ENCODE peak calls at places on chromosomes 13 and 19, in eight cellular contexts. K is Peyer's patch, Z is IMR-90, G is WERI-Rb-1, B is RWPE2, F is fibroblast of pulmonary artery, P is SK-N-SH, W is fibroblast of mammary gland. S is an unnamed sample.

GRCh38 chr19:34171877-34172660 is at the start of gene LSM14A:
- DNase-seq in B (peak), F (peak), Z (peak), P (peak), G (peak), K (peak), W (peak), S (peak)

GRCh38 chr19:58563034-58563573 is 4.7 kb upstream of the UBE2M start:
- DNase-seq in B (peak), W (no peak), F (peak), Z (no peak), G (peak), P (peak), K (peak), S (no peak)

GRCh38 chr19:11578342-11579142 is 1.1 kb upstream of the ACP5 start:
- DNase-seq in G (peak), W (no peak), K (peak), P (peak), B (no peak), Z (no peak), F (no peak), S (peak)

GRCh38 chr13:50153401-50153800 is 138.2 kb downstream of the KCNRG start:
- DNase-seq in G (no peak), P (no peak), F (no peak), B (no peak), K (no peak), W (no peak), Z (no peak), S (no peak)

GRCh38 chr13:46010148-46010547 is 42.4 kb downstream of the ZC3H13 start:
- DNase-seq in W (peak), F (peak), B (no peak), Z (no peak), K (no peak), P (peak), G (no peak), S (peak)

GRCh38 chr19:38444026-38444425 is 10.5 kb downstream of the RYR1 start:
- DNase-seq in Z (no peak), W (no peak), G (no peak), K (no peak), P (no peak), B (no peak), F (no peak), S (no peak)

GRCh38 chr13:42048323-42048624 is 174 bp upstream of the DGKH start:
- DNase-seq in W (no peak), Z (no peak), K (no peak), B (no peak), P (no peak), G (no peak), F (no peak), S (peak)

GRCh38 chr13:85632526-85633215 is 166.5 kb downstream of the SLITRK6 start:
- DNase-seq in K (no peak), B (no peak), W (no peak), Z (no peak), G (no peak), P (no peak), F (no peak), S (no peak)

GRCh38 chr13:19085876-19086275 is 95.7 kb downstream of the TUBA3C start:
- DNase-seq in B (no peak), Z (no peak), K (no peak), G (no peak), W (no peak), P (no peak), F (no peak), S (no peak)

GRCh38 chr13:46097015-46097414 is 7.8 kb downstream of the CPB2 start:
- DNase-seq in G (no peak), B (no peak), P (no peak), K (no peak), F (no peak), W (peak), Z (no peak), S (no peak)

GRCh38 chr13:60267498-60268202 is 103.9 kb upstream of the DIAPH3 start:
- DNase-seq in K (peak), P (no peak), F (peak), B (no peak), G (no peak), Z (no peak), W (no peak), S (peak)

GRCh38 chr19:19026299-19026971 is 6.9 kb downstream of the SUGP2 start:
- DNase-seq in W (peak), Z (no peak), G (peak), B (no peak), F (peak), P (no peak), K (no peak), S (peak)

GRCh38 chr19:14118165-14119051 is 846 bp upstream of the PRKACA start:
- DNase-seq in K (peak), F (peak), Z (peak), B (no peak), G (peak), P (peak), W (peak), S (peak)

GRCh38 chr19:48152552-48152951 is 17.6 kb downstream of the LIG1 start:
- DNase-seq in K (peak), P (peak), W (peak), Z (peak), G (peak), B (no peak), F (peak), S (peak)

GRCh38 chr19:44587863-44588752 is 25.3 kb upstream of the IGSF23 start:
- DNase-seq in F (peak), B (no peak), Z (peak), K (no peak), G (no peak), W (peak), P (no peak), S (peak)

GRCh38 chr13:97574926-97575325 is 141.0 kb downstream of the RAP2A start:
- DNase-seq in K (peak), Z (peak), F (peak), G (peak), B (no peak), P (no peak), W (peak), S (peak)

GRCh38 chr13:23848019-23848418 is 41.2 kb downstream of the MIPEP start:
- DNase-seq in Z (no peak), P (peak), K (no peak), B (no peak), W (no peak), G (no peak), F (no peak), S (no peak)

GRCh38 chr13:35699181-35699580 is 222.7 kb upstream of the MAB21L1 start:
- DNase-seq in Z (peak), K (no peak), B (no peak), G (no peak), P (no peak), W (peak), F (no peak), S (peak)

GRCh38 chr19:14072535-14073231 is at the start of gene MISP3:
- DNase-seq in W (no peak), Z (no peak), B (no peak), P (peak), G (peak), F (no peak), K (peak), S (peak)

DNA sequence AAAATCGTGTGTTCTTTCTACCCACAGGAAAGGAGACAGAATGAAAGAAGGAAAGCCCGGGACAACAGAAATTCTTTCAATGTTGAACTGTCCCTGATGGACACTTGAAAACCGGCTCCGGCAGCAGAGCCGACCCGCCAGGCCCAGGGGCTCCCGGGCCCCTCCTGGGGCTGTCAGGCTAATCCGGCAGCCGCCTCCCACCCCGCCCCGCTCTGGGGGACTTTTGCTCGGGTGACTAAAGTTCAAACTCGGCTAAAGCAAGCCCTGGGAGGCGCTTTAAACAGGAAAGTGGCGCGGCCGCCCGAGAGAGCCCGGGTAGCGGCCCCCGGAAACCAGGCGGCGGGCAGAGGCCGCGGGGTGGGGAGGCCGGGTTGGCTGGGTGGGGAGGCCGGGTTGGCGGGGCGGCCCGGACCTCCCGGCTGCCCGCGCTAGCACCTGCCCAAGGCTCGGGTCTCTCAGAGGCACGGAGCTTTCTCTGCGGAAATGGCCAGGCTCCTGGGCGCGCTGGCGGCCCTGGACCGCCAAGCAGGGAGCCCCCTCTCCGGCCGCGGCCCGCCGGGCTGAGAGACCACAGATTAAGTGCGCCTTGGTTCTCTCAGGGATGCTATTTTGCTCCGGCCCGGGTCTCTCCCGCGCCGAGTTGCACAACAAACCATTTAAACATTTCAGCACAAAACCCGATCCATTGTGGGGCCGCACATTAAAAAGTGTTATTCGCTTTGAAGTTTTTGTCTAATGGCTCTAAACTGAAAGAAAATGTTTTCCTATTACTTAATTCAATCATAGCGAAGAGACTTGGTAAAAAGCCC is 2.6 kb upstream of the GSX1 start:
- DNase-seq in B (no peak), K (no peak), W (no peak), P (no peak), F (no peak), Z (no peak), G (no peak), S (no peak)
- H3K4me3 ChIP-seq in B (no peak), K (peak), W (no peak), P (no peak), F (no peak), Z (no peak), G (no peak), S (no peak)

DNA sequence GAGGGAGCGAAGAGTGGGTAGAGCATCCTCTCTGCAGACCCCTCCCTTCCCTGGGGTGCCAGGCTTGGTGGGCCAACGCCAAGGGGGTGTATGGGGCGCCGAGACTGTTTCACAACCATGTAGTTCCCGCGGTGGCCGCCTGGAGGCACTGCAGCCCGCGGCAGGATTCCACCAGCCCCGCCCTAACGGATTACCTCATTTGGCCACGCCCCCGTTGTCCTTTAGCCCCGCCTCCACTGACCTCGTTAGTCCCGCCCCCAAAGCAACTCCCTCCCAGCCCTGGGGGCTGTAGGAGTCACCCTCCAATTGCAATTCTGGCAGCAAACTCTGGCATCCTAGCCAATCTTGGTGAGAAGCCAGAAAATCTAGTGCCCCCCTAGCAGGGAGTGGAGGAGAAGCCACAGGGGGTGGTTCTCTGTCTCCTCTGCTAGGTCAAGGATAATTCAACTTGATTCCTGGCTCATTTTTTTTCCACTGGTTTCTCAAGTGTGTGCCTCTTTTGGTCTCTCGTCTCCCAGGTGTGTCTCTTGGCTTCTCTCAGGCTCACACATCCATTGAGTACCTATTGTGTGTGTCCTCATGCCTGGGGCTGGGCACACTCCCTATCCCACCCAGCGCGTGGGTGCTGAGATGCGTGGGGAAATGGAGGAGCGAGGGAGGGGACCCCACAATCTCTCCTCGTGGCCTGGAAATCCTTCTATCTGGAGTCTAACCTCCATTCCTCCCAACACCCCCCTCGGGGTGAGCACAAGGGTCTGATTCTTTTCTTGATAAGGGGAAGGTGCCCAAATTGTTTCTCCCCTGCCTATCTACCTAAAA is 2.0 kb downstream of the OLFM2 start:
- DNase-seq in P (peak), G (peak), B (peak), W (peak), Z (peak), F (peak), K (peak), S (peak)
- H3K4me3 ChIP-seq in P (no peak), G (no peak), B (no peak), W (no peak), Z (no peak), F (no peak), K (no peak), S (no peak)

GRCh38 chr19:8368136-8368535 is 4.2 kb downstream of the ANGPTL4 start:
- DNase-seq in B (no peak), F (no peak), Z (no peak), G (no peak), W (no peak), K (no peak), P (peak), S (no peak)

GRCh38 chr19:8366121-8366581 is 2.2 kb downstream of the ANGPTL4 start:
- DNase-seq in Z (no peak), B (no peak), G (no peak), W (no peak), P (no peak), K (no peak), F (no peak), S (no peak)

GRCh38 chr19:8367327-8368001 is 3.5 kb downstream of the ANGPTL4 start:
- DNase-seq in K (peak), G (peak), P (peak), W (peak), F (peak), Z (peak), B (peak), S (peak)

GRCh38 chr19:8363803-8364771 is at the start of gene ANGPTL4:
- DNase-seq in W (peak), K (peak), F (peak), P (peak), B (no peak), G (peak), Z (peak), S (peak)

GRCh38 chr19:8366961-8367326 is 3.0 kb downstream of the ANGPTL4 start:
- DNase-seq in G (no peak), Z (no peak), F (peak), W (peak), K (peak), B (no peak), P (no peak), S (peak)
- H3K4me3 ChIP-seq in G (no peak), Z (no peak), F (peak), W (peak), K (peak), B (no peak), P (no peak), S (peak)

GRCh38 chr13:73851104-73851503 is 283.1 kb downstream of the KLF12 start:
- DNase-seq in Z (peak), G (no peak), F (no peak), W (no peak), B (no peak), K (no peak), P (no peak), S (no peak)
- H3K4me3 ChIP-seq in Z (no peak), G (no peak), F (no peak), W (no peak), B (no peak), K (no peak), P (no peak), S (no peak)

GRCh38 chr19:10339380-10339960 is at the start of gene ICAM3:
- DNase-seq in G (no peak), W (no peak), Z (no peak), P (no peak), B (no peak), F (no peak), K (peak), S (no peak)
- H3K4me3 ChIP-seq in G (no peak), W (no peak), Z (no peak), P (no peak), B (no peak), F (no peak), K (peak), S (no peak)

S was measured in choroid plexus epithelial cell.